ENCODE peak calls at places on chromosome 2, in seven cellular contexts. One of them, this sample, is unnamed. For H3K27me3 and H3K4me1, the result is how much of the 10 kb centered on the place peaks cover.

GRCh38 chr2:23940976-23941605 is 828 bp downstream of the UBXN2A start:
- DNase-seq in GM23248: peak
- DNase-seq in small intestine: peak
- DNase-seq in SK-N-SH: peak
- DNase-seq in fibroblast of lung: peak
- DNase-seq in naive thymus-derived CD4-positive, alpha-beta T cell: no peak
- DNase-seq in uterus: no peak
- DNase-seq in this sample: no peak

GRCh38 chr2:3194828-3195227 is 182.8 kb downstream of the EIPR1 start:
- DNase-seq in naive thymus-derived CD4-positive, alpha-beta T cell: no peak
- DNase-seq in SK-N-SH: peak
- DNase-seq in small intestine: no peak
- DNase-seq in uterus: no peak
- DNase-seq in fibroblast of lung: no peak
- DNase-seq in GM23248: no peak
- DNase-seq in this sample: no peak

GRCh38 chr2:178527592-178527991 is 47.3 kb downstream of the PLEKHA3 start:
- DNase-seq in small intestine: no peak
- DNase-seq in uterus: no peak
- DNase-seq in GM23248: no peak
- DNase-seq in SK-N-SH: no peak
- DNase-seq in naive thymus-derived CD4-positive, alpha-beta T cell: no peak
- DNase-seq in fibroblast of lung: no peak
- DNase-seq in this sample: no peak

GRCh38 chr2:179701524-179702110 is 159.8 kb downstream of the ZNF385B start:
- DNase-seq in uterus: no peak
- DNase-seq in SK-N-SH: no peak
- DNase-seq in small intestine: no peak
- DNase-seq in naive thymus-derived CD4-positive, alpha-beta T cell: no peak
- DNase-seq in fibroblast of lung: no peak
- DNase-seq in GM23248: peak
- DNase-seq in this sample: no peak

GRCh38 chr2:240611601-240612210 is 13.6 kb upstream of the GPR35 start:
- DNase-seq in naive thymus-derived CD4-positive, alpha-beta T cell: no peak
- DNase-seq in fibroblast of lung: no peak
- DNase-seq in GM23248: no peak
- DNase-seq in uterus: no peak
- DNase-seq in SK-N-SH: no peak
- DNase-seq in small intestine: peak
- DNase-seq in this sample: no peak

GRCh38 chr2:219296631-219297391 is 12.4 kb downstream of the PTPRN start:
- DNase-seq in naive thymus-derived CD4-positive, alpha-beta T cell: no peak
- DNase-seq in uterus: no peak
- DNase-seq in fibroblast of lung: no peak
- DNase-seq in GM23248: no peak
- DNase-seq in small intestine: no peak
- DNase-seq in SK-N-SH: no peak
- DNase-seq in this sample: no peak

GRCh38 chr2:59012234-59012633 is 771.1 kb upstream of the FANCL start:
- DNase-seq in fibroblast of lung: no peak
- DNase-seq in uterus: no peak
- DNase-seq in naive thymus-derived CD4-positive, alpha-beta T cell: no peak
- DNase-seq in GM23248: no peak
- DNase-seq in small intestine: no peak
- DNase-seq in SK-N-SH: no peak
- DNase-seq in this sample: no peak

GRCh38 chr2:20596193-20596972 is 54.5 kb downstream of the HS1BP3 start:
- DNase-seq in GM23248: no peak
- DNase-seq in fibroblast of lung: no peak
- DNase-seq in small intestine: no peak
- DNase-seq in uterus: no peak
- DNase-seq in SK-N-SH: no peak
- DNase-seq in naive thymus-derived CD4-positive, alpha-beta T cell: no peak
- DNase-seq in this sample: no peak

GRCh38 chr2:48855142-48855541 is 99.6 kb upstream of the LHCGR start:
- DNase-seq in fibroblast of lung: peak
- DNase-seq in uterus: no peak
- DNase-seq in GM23248: peak
- DNase-seq in small intestine: no peak
- DNase-seq in naive thymus-derived CD4-positive, alpha-beta T cell: no peak
- DNase-seq in SK-N-SH: no peak
- DNase-seq in this sample: no peak

GRCh38 chr2:150526827-150527226 is 39.4 kb upstream of the RND3 start:
- DNase-seq in GM23248: peak
- DNase-seq in small intestine: no peak
- DNase-seq in uterus: no peak
- DNase-seq in SK-N-SH: no peak
- DNase-seq in fibroblast of lung: peak
- DNase-seq in naive thymus-derived CD4-positive, alpha-beta T cell: no peak
- DNase-seq in this sample: no peak

GRCh38 chr2:48755473-48755872 is at the start of gene LHCGR:
- DNase-seq in small intestine: no peak
- DNase-seq in uterus: no peak
- DNase-seq in SK-N-SH: peak
- DNase-seq in naive thymus-derived CD4-positive, alpha-beta T cell: no peak
- DNase-seq in GM23248: peak
- DNase-seq in fibroblast of lung: peak
- DNase-seq in this sample: peak

GRCh38 chr2:16870677-16871076 is 205.0 kb upstream of the CYRIA start:
- DNase-seq in uterus: no peak
- DNase-seq in naive thymus-derived CD4-positive, alpha-beta T cell: no peak
- DNase-seq in SK-N-SH: no peak
- DNase-seq in small intestine: no peak
- DNase-seq in GM23248: no peak
- DNase-seq in fibroblast of lung: no peak
- DNase-seq in this sample: no peak

GRCh38 chr2:99188357-99188756 is 7.4 kb downstream of the MRPL30 start:
- DNase-seq in fibroblast of lung: no peak
- DNase-seq in GM23248: no peak
- DNase-seq in small intestine: no peak
- DNase-seq in SK-N-SH: no peak
- DNase-seq in naive thymus-derived CD4-positive, alpha-beta T cell: no peak
- DNase-seq in uterus: no peak
- DNase-seq in this sample: no peak

GRCh38 chr2:178397002-178397605 is 53.9 kb downstream of the PRKRA start:
- DNase-seq in uterus: no peak
- DNase-seq in small intestine: peak
- DNase-seq in fibroblast of lung: peak
- DNase-seq in GM23248: peak
- DNase-seq in naive thymus-derived CD4-positive, alpha-beta T cell: no peak
- DNase-seq in SK-N-SH: peak
- DNase-seq in this sample: no peak

GRCh38 chr2:124027182-124027581 is 2.1 kb downstream of the CNTNAP5 start:
- DNase-seq in GM23248: peak
- DNase-seq in uterus: no peak
- DNase-seq in SK-N-SH: peak
- DNase-seq in fibroblast of lung: peak
- DNase-seq in small intestine: peak
- DNase-seq in naive thymus-derived CD4-positive, alpha-beta T cell: no peak
- DNase-seq in this sample: peak

GRCh38 chr2:159996792-159997546 is 65.4 kb downstream of the PLA2R1 start:
- DNase-seq in uterus: no peak
- DNase-seq in SK-N-SH: no peak
- DNase-seq in small intestine: no peak
- DNase-seq in naive thymus-derived CD4-positive, alpha-beta T cell: no peak
- DNase-seq in fibroblast of lung: peak
- DNase-seq in GM23248: peak
- DNase-seq in this sample: no peak

GRCh38 chr2:105330681-105331375 is 1.3 kb upstream of the TGFBRAP1 start:
- DNase-seq in SK-N-SH: no peak
- DNase-seq in GM23248: no peak
- DNase-seq in fibroblast of lung: no peak
- DNase-seq in small intestine: peak
- DNase-seq in uterus: no peak
- DNase-seq in naive thymus-derived CD4-positive, alpha-beta T cell: no peak
- DNase-seq in this sample: no peak

GRCh38 chr2:26510344-26510973 is 32.5 kb upstream of the OTOF start:
- DNase-seq in small intestine: no peak
- DNase-seq in GM23248: no peak
- DNase-seq in naive thymus-derived CD4-positive, alpha-beta T cell: no peak
- DNase-seq in fibroblast of lung: no peak
- DNase-seq in uterus: no peak
- DNase-seq in SK-N-SH: no peak
- DNase-seq in this sample: no peak

GRCh38 chr2:73156539-73157124 is 43.9 kb upstream of the RAB11FIP5 start:
- DNase-seq in small intestine: peak
- DNase-seq in uterus: peak
- DNase-seq in SK-N-SH: peak
- DNase-seq in fibroblast of lung: peak
- DNase-seq in naive thymus-derived CD4-positive, alpha-beta T cell: no peak
- DNase-seq in GM23248: peak
- DNase-seq in this sample: peak

GRCh38 chr2:68870215-68870614 is 982 bp downstream of the BMP10 start:
- DNase-seq in small intestine: no peak
- DNase-seq in GM23248: no peak
- DNase-seq in SK-N-SH: no peak
- DNase-seq in naive thymus-derived CD4-positive, alpha-beta T cell: no peak
- DNase-seq in uterus: no peak
- DNase-seq in fibroblast of lung: no peak
- DNase-seq in this sample: no peak

GRCh38 chr2:24111407-24111861 is 11.7 kb downstream of the PFN4 start:
- DNase-seq in small intestine: no peak
- DNase-seq in uterus: no peak
- DNase-seq in fibroblast of lung: peak
- DNase-seq in GM23248: peak
- DNase-seq in SK-N-SH: no peak
- DNase-seq in naive thymus-derived CD4-positive, alpha-beta T cell: no peak
- DNase-seq in this sample: no peak

GRCh38 chr2:145032791-145033190 is 512.9 kb upstream of the ZEB2 start:
- DNase-seq in SK-N-SH: no peak
- DNase-seq in naive thymus-derived CD4-positive, alpha-beta T cell: no peak
- DNase-seq in GM23248: no peak
- DNase-seq in fibroblast of lung: peak
- DNase-seq in uterus: no peak
- DNase-seq in small intestine: no peak
- DNase-seq in this sample: no peak

GRCh38 chr2:99827296-99827999 is 314.9 kb downstream of the AFF3 start:
- DNase-seq in naive thymus-derived CD4-positive, alpha-beta T cell: no peak
- DNase-seq in uterus: no peak
- DNase-seq in GM23248: no peak
- DNase-seq in small intestine: no peak
- DNase-seq in fibroblast of lung: no peak
- DNase-seq in SK-N-SH: no peak
- DNase-seq in this sample: no peak

GRCh38 chr2:168454737-168455691 is 1.1 kb upstream of the CERS6 start:
- DNase-seq in small intestine: peak
- DNase-seq in GM23248: no peak
- DNase-seq in naive thymus-derived CD4-positive, alpha-beta T cell: no peak
- DNase-seq in SK-N-SH: no peak
- DNase-seq in fibroblast of lung: no peak
- DNase-seq in uterus: no peak
- DNase-seq in this sample: no peak

GRCh38 chr2:42953216-42953615 is 160.8 kb upstream of the HAAO start:
- DNase-seq in fibroblast of lung: no peak
- DNase-seq in naive thymus-derived CD4-positive, alpha-beta T cell: no peak
- DNase-seq in GM23248: no peak
- DNase-seq in small intestine: peak
- DNase-seq in uterus: no peak
- DNase-seq in SK-N-SH: no peak
- DNase-seq in this sample: no peak

GRCh38 chr2:222452422-222452950 is 28.1 kb downstream of the SGPP2 start:
- DNase-seq in naive thymus-derived CD4-positive, alpha-beta T cell: no peak
- DNase-seq in uterus: no peak
- DNase-seq in SK-N-SH: no peak
- DNase-seq in fibroblast of lung: peak
- DNase-seq in GM23248: no peak
- DNase-seq in small intestine: no peak
- DNase-seq in this sample: no peak

GRCh38 chr2:176186024-176186423 is 2.4 kb upstream of the HOXD1 start:
- DNase-seq in SK-N-SH: no peak
- DNase-seq in GM23248: no peak
- DNase-seq in naive thymus-derived CD4-positive, alpha-beta T cell: no peak
- DNase-seq in uterus: no peak
- DNase-seq in small intestine: no peak
- DNase-seq in fibroblast of lung: no peak
- DNase-seq in this sample: no peak
- H3K27me3 ChIP-seq in SK-N-SH: under half
- H3K27me3 ChIP-seq in GM23248: under half
- H3K27me3 ChIP-seq in naive thymus-derived CD4-positive, alpha-beta T cell: under half
- H3K27me3 ChIP-seq in uterus: under half
- H3K27me3 ChIP-seq in small intestine: under half
- H3K27me3 ChIP-seq in fibroblast of lung: under half
- H3K27me3 ChIP-seq in this sample: half or more

DNA sequence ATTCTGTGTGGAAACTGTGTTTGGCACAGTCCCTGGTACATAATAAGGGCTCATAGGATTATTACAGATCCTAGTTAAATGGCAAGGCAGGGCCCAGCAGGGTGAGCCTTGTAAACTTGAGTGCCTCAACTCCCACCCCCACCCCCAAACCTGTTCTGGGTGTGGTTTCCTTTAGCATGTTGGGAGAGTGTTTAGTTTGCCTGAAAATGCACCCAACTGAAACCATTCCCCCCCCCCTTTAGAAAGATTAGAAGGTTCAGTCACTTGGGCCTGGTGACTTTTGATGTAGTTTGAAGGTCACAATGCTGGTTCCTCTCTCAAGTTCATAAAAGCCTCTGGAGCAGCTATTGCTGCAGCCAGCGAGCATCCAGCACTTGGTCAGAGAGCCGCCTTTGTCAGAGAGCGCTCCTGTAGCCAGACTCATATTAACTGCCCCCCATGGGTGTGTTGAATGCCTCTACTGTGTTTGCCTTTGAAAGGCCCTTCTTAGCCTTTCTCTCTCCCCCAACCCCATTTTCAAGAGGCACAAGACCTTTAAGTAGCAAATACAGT is 113.7 kb downstream of the SPTBN1 start:
- DNase-seq in small intestine: no peak
- DNase-seq in fibroblast of lung: no peak
- DNase-seq in SK-N-SH: no peak
- DNase-seq in uterus: no peak
- DNase-seq in naive thymus-derived CD4-positive, alpha-beta T cell: no peak
- DNase-seq in GM23248: no peak
- DNase-seq in this sample: no peak
- H3K4me1 ChIP-seq in small intestine: under half
- H3K4me1 ChIP-seq in fibroblast of lung: half or more
- H3K4me1 ChIP-seq in SK-N-SH: half or more
- H3K4me1 ChIP-seq in uterus: under half
- H3K4me1 ChIP-seq in naive thymus-derived CD4-positive, alpha-beta T cell: half or more
- H3K4me1 ChIP-seq in GM23248: half or more
- H3K4me1 ChIP-seq in this sample: half or more

DNA sequence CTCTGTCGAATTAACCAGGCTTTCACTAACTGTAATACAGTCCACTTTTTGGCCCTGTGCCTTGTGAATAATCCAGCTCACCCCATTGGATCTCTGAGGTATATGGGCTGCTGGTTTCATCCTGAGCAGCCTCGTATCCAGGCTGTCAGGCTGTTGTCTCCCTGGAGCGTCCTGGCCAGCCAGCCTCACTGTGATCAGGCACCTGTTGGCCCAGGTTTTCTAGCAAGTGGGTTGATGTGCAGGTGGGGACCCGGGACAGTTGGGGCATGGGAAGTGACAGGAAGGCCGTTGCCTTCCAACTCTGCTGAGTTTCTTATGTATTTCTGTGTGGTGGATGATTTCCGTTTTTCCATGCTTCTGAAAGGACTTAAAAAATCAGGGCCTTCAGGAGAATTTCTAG is 132.3 kb downstream of the ACOXL start:
- DNase-seq in naive thymus-derived CD4-positive, alpha-beta T cell: no peak
- DNase-seq in SK-N-SH: no peak
- DNase-seq in fibroblast of lung: no peak
- DNase-seq in GM23248: no peak
- DNase-seq in uterus: no peak
- DNase-seq in small intestine: no peak
- DNase-seq in this sample: no peak
- H3K27me3 ChIP-seq in naive thymus-derived CD4-positive, alpha-beta T cell: under half
- H3K27me3 ChIP-seq in SK-N-SH: under half
- H3K27me3 ChIP-seq in fibroblast of lung: under half
- H3K27me3 ChIP-seq in GM23248: under half
- H3K27me3 ChIP-seq in uterus: under half
- H3K27me3 ChIP-seq in small intestine: under half
- H3K27me3 ChIP-seq in this sample: under half

GRCh38 chr2:237896507-237896892 is 37.1 kb downstream of the RAMP1 start:
- DNase-seq in fibroblast of lung: peak
- DNase-seq in small intestine: no peak
- DNase-seq in uterus: no peak
- DNase-seq in naive thymus-derived CD4-positive, alpha-beta T cell: no peak
- DNase-seq in GM23248: no peak
- DNase-seq in SK-N-SH: no peak
- DNase-seq in this sample: no peak
- H3K4me1 ChIP-seq in fibroblast of lung: under half
- H3K4me1 ChIP-seq in small intestine: under half
- H3K4me1 ChIP-seq in uterus: under half
- H3K4me1 ChIP-seq in naive thymus-derived CD4-positive, alpha-beta T cell: under half
- H3K4me1 ChIP-seq in GM23248: under half
- H3K4me1 ChIP-seq in SK-N-SH: under half
- H3K4me1 ChIP-seq in this sample: half or more

This sample was measured in heart right ventricle.